ENCODE peak calls at places on chromosomes 6 and 20, in eight cellular contexts. W is pancreas; P is activated T-cell treated with anti-CD3 and anti-CD28 coated beads for 4 hours; D is activated T-helper 2 cell treated with anti-CD3 and anti-CD28 coated beads, Interferon-gamma antibody, Interleukin-2, Interleukin-4, amounts not matched to agents 10 μg/mL and 5 μg/mL and 100 μg/mL, durations not matched to agents 14 hours and 24 hours and 36 hours; N is activated gamma-delta T cell; L is AG08395; R is left cardiac atrium; T is left lung. G is an unnamed sample.

GRCh38 chr6:167937948-167938911 is 59.2 kb upstream of the KIF25 start:
- DNase-seq in W (no peak), P (no peak), D (no peak), N (no peak), L (no peak), R (no peak), T (no peak), G (peak)

GRCh38 chr6:144896876-144897275 is 611.7 kb downstream of the UTRN start:
- DNase-seq in W (no peak), P (no peak), D (no peak), N (no peak), L (no peak), R (no peak), T (no peak), G (no peak)

GRCh38 chr6:133129556-133129955 is 111.6 kb upstream of the EYA4 start:
- DNase-seq in W (no peak), P (no peak), D (no peak), N (no peak), L (no peak), R (no peak), T (no peak), G (peak)

GRCh38 chr20:10699506-10699905 is 25.7 kb upstream of the JAG1 start:
- DNase-seq in W (no peak), P (no peak), D (no peak), N (no peak), L (no peak), R (no peak), T (no peak), G (no peak)

GRCh38 chr6:15132854-15133670 is 112.8 kb upstream of the JARID2 start:
- DNase-seq in W (no peak), P (no peak), D (no peak), N (no peak), L (peak), R (no peak), T (peak), G (peak)

GRCh38 chr6:63742060-63742459 is 106.5 kb downstream of the PHF3 start:
- DNase-seq in W (no peak), P (no peak), D (no peak), N (no peak), L (no peak), R (no peak), T (no peak), G (peak)

GRCh38 chr20:48709744-48710143 is 118.1 kb downstream of the PREX1 start:
- DNase-seq in W (no peak), P (no peak), D (no peak), N (no peak), L (no peak), R (no peak), T (no peak), G (no peak)

GRCh38 chr6:158290659-158291058 is 21.6 kb upstream of the TULP4 start:
- DNase-seq in W (no peak), P (peak), D (peak), N (no peak), L (no peak), R (no peak), T (no peak), G (no peak)

GRCh38 chr6:111536888-111537287 is 53.9 kb upstream of the REV3L start:
- DNase-seq in W (no peak), P (no peak), D (no peak), N (no peak), L (no peak), R (no peak), T (peak), G (no peak)

GRCh38 chr20:59988141-59988540 is 29.9 kb downstream of the CDH26 start:
- DNase-seq in W (no peak), P (no peak), D (no peak), N (no peak), L (no peak), R (no peak), T (peak), G (peak)

GRCh38 chr6:53481328-53481727 is 63.6 kb downstream of the GCLC start:
- DNase-seq in W (no peak), P (no peak), D (no peak), N (no peak), L (no peak), R (no peak), T (no peak), G (no peak)

G was measured in mammary epithelial cell.